ENCODE peak calls at places on chromosomes 16 and 17, in four cellular contexts. One of them, this sample, is unnamed.

GRCh38 chr17:2158011-2158410 is 103.1 kb downstream of the HIC1 start:
- DNase-seq in left ventricle myocardium superior: no peak
- DNase-seq in lower lobe of right lung: no peak
- DNase-seq in thoracic aorta: no peak
- DNase-seq in this sample: no peak

GRCh38 chr16:73457851-73458250 is 409.9 kb upstream of the ZFHX3 start:
- DNase-seq in thoracic aorta: no peak
- DNase-seq in lower lobe of right lung: no peak
- DNase-seq in left ventricle myocardium superior: no peak
- DNase-seq in this sample: no peak

GRCh38 chr16:870856-871561 is 70.5 kb upstream of the GNG13 start:
- DNase-seq in lower lobe of right lung: no peak
- DNase-seq in left ventricle myocardium superior: peak
- DNase-seq in thoracic aorta: no peak
- DNase-seq in this sample: no peak

GRCh38 chr17:82065638-82066303 is at the start of gene DUS1L:
- DNase-seq in lower lobe of right lung: peak
- DNase-seq in thoracic aorta: no peak
- DNase-seq in left ventricle myocardium superior: peak
- DNase-seq in this sample: no peak

GRCh38 chr17:3035968-3036280 is 27.5 kb downstream of the OR1D5 start:
- DNase-seq in thoracic aorta: no peak
- DNase-seq in left ventricle myocardium superior: no peak
- DNase-seq in lower lobe of right lung: no peak
- DNase-seq in this sample: no peak

GRCh38 chr16:89350701-89351380 is 133.3 kb downstream of the ZNF778 start:
- DNase-seq in thoracic aorta: no peak
- DNase-seq in lower lobe of right lung: peak
- DNase-seq in left ventricle myocardium superior: no peak
- DNase-seq in this sample: no peak

GRCh38 chr16:86734559-86735480 is 156.5 kb downstream of the FOXL1 start:
- DNase-seq in left ventricle myocardium superior: no peak
- DNase-seq in thoracic aorta: no peak
- DNase-seq in lower lobe of right lung: no peak
- DNase-seq in this sample: no peak

GRCh38 chr17:66508896-66509843 is 206.8 kb downstream of the PRKCA start:
- DNase-seq in lower lobe of right lung: peak
- DNase-seq in left ventricle myocardium superior: no peak
- DNase-seq in thoracic aorta: no peak
- DNase-seq in this sample: peak

GRCh38 chr16:3456374-3456773 is 12.9 kb downstream of the NAA60 start:
- DNase-seq in thoracic aorta: no peak
- DNase-seq in lower lobe of right lung: no peak
- DNase-seq in left ventricle myocardium superior: no peak
- DNase-seq in this sample: no peak

GRCh38 chr17:38577244-38577643 is 28.5 kb downstream of the SRCIN1 start:
- DNase-seq in lower lobe of right lung: no peak
- DNase-seq in left ventricle myocardium superior: no peak
- DNase-seq in thoracic aorta: no peak
- DNase-seq in this sample: no peak

GRCh38 chr17:43784068-43784467 is 3.8 kb downstream of the CFAP97D1 start:
- DNase-seq in lower lobe of right lung: no peak
- DNase-seq in thoracic aorta: no peak
- DNase-seq in left ventricle myocardium superior: no peak
- DNase-seq in this sample: no peak

GRCh38 chr17:75829747-75830146 is 14.5 kb downstream of the UNC13D start:
- DNase-seq in left ventricle myocardium superior: no peak
- DNase-seq in thoracic aorta: no peak
- DNase-seq in lower lobe of right lung: no peak
- DNase-seq in this sample: no peak

GRCh38 chr16:58123896-58124600 is 5.1 kb downstream of the CFAP20 start:
- DNase-seq in left ventricle myocardium superior: no peak
- DNase-seq in thoracic aorta: no peak
- DNase-seq in lower lobe of right lung: no peak
- DNase-seq in this sample: no peak

GRCh38 chr16:66881014-66881417 is 701 bp downstream of the PDP2 start:
- DNase-seq in thoracic aorta: no peak
- DNase-seq in lower lobe of right lung: no peak
- DNase-seq in left ventricle myocardium superior: no peak
- DNase-seq in this sample: no peak

GRCh38 chr17:77571562-77571981 is 386.9 kb upstream of the TNRC6C start:
- DNase-seq in thoracic aorta: no peak
- DNase-seq in lower lobe of right lung: peak
- DNase-seq in left ventricle myocardium superior: no peak
- DNase-seq in this sample: no peak

This sample was measured in NCI-H2029.